ENCODE peak calls at places on chromosomes 12 and 14, in nine cellular contexts. A is A549, Q is psoas muscle, R is cardiac muscle cell, E is substantia nigra, C is upper lobe of right lung, M is mesenchymal stem cell, S is uterus, V is fibroblast of lung. Z is an unnamed sample.

GRCh38 chr14:104439625-104440024 is 139.9 kb upstream of the C14orf180 start:
- DNase-seq in A (no peak), Q (no peak), R (no peak), E (no peak), C (no peak), M (no peak), S (no peak), V (no peak), Z (no peak)

GRCh38 chr12:12265571-12266388 is 1.1 kb downstream of the LRP6 start:
- DNase-seq in A (peak), Q (no peak), R (peak), E (no peak), C (no peak), M (peak), S (no peak), V (peak), Z (no peak)

GRCh38 chr12:92550661-92551060 is 152.1 kb upstream of the PLEKHG7 start:
- DNase-seq in A (no peak), Q (no peak), R (no peak), E (no peak), C (no peak), M (no peak), S (no peak), V (no peak), Z (no peak)

GRCh38 chr12:40970320-40970907 is 217.7 kb upstream of the PDZRN4 start:
- DNase-seq in A (peak), Q (no peak), R (no peak), E (no peak), C (no peak), M (no peak), S (no peak), V (no peak), Z (no peak)

GRCh38 chr14:58460772-58461171 is 33.3 kb downstream of the KIAA0586 start:
- DNase-seq in A (no peak), Q (no peak), R (no peak), E (no peak), C (no peak), M (no peak), S (no peak), V (no peak), Z (no peak)

GRCh38 chr12:4046150-4046845 is 173.1 kb upstream of the PARP11 start:
- DNase-seq in A (no peak), Q (no peak), R (no peak), E (no peak), C (no peak), M (no peak), S (no peak), V (no peak), Z (no peak)

GRCh38 chr14:52112336-52113018 is 43.6 kb upstream of the NID2 start:
- DNase-seq in A (peak), Q (no peak), R (no peak), E (no peak), C (no peak), M (peak), S (no peak), V (peak), Z (no peak)

GRCh38 chr12:27347779-27348178 is 15.1 kb downstream of the BMAL2 start:
- DNase-seq in A (no peak), Q (no peak), R (no peak), E (no peak), C (no peak), M (no peak), S (no peak), V (no peak), Z (no peak)

GRCh38 chr14:61103541-61104339 is 122.7 kb downstream of the SLC38A6 start:
- DNase-seq in A (peak), Q (peak), R (no peak), E (no peak), C (no peak), M (peak), S (peak), V (peak), Z (peak)

GRCh38 chr14:89139404-89140247 is 277.4 kb downstream of the FOXN3 start:
- DNase-seq in A (no peak), Q (no peak), R (no peak), E (no peak), C (no peak), M (no peak), S (no peak), V (peak), Z (no peak)

GRCh38 chr14:90780519-90780918 is 35.7 kb downstream of the TTC7B start:
- DNase-seq in A (no peak), Q (no peak), R (no peak), E (no peak), C (peak), M (no peak), S (no peak), V (no peak), Z (no peak)

GRCh38 chr12:107662431-107662830 is 23.2 kb upstream of the PWP1 start:
- DNase-seq in A (no peak), Q (no peak), R (no peak), E (no peak), C (no peak), M (no peak), S (no peak), V (no peak), Z (no peak)

GRCh38 chr12:113683566-113683965 is 211.9 kb upstream of the LHX5 start:
- DNase-seq in A (no peak), Q (no peak), R (no peak), E (no peak), C (no peak), M (no peak), S (no peak), V (no peak), Z (no peak)

GRCh38 chr12:128817115-128818015 is 6.4 kb downstream of the SLC15A4 start:
- DNase-seq in A (no peak), Q (peak), R (no peak), E (peak), C (no peak), M (peak), S (peak), V (peak), Z (peak)

GRCh38 chr12:60630796-60631195 is 1035.0 kb downstream of the SLC16A7 start:
- DNase-seq in A (no peak), Q (no peak), R (no peak), E (no peak), C (no peak), M (no peak), S (no peak), V (no peak), Z (no peak)

GRCh38 chr12:23767834-23768233 is 181.6 kb downstream of the SOX5 start:
- DNase-seq in A (no peak), Q (no peak), R (no peak), E (no peak), C (no peak), M (no peak), S (no peak), V (peak), Z (no peak)

GRCh38 chr14:22781606-22782000 is 15.1 kb downstream of the OXA1L start:
- DNase-seq in A (no peak), Q (no peak), R (no peak), E (no peak), C (no peak), M (peak), S (no peak), V (peak), Z (no peak)

GRCh38 chr14:58794993-58795762 is 157.4 kb downstream of the DACT1 start:
- DNase-seq in A (no peak), Q (no peak), R (no peak), E (no peak), C (no peak), M (no peak), S (no peak), V (no peak), Z (no peak)

GRCh38 chr14:75542585-75543091 is 20.4 kb downstream of the BATF start:
- DNase-seq in A (no peak), Q (peak), R (peak), E (peak), C (peak), M (peak), S (peak), V (peak), Z (peak)

GRCh38 chr12:106894774-106895173 is 60.9 kb upstream of the TMEM263 start:
- DNase-seq in A (no peak), Q (no peak), R (no peak), E (no peak), C (no peak), M (no peak), S (no peak), V (no peak), Z (no peak)

GRCh38 chr14:101889898-101890297 is 74.5 kb upstream of the DYNC1H1 start:
- DNase-seq in A (peak), Q (no peak), R (no peak), E (no peak), C (no peak), M (peak), S (no peak), V (no peak), Z (no peak)

GRCh38 chr14:35854696-35855270 is 28.6 kb downstream of the BRMS1L start:
- DNase-seq in A (no peak), Q (no peak), R (no peak), E (no peak), C (no peak), M (no peak), S (no peak), V (no peak), Z (no peak)

GRCh38 chr12:26833692-26834168 is 736 bp upstream of the ITPR2 start:
- DNase-seq in A (peak), Q (peak), R (peak), E (peak), C (peak), M (peak), S (peak), V (peak), Z (no peak)

GRCh38 chr14:94775082-94775874 is 5.4 kb upstream of the GSC start:
- DNase-seq in A (no peak), Q (no peak), R (no peak), E (no peak), C (no peak), M (no peak), S (no peak), V (no peak), Z (no peak)

GRCh38 chr12:2172040-2172439 is 119.3 kb downstream of the CACNA1C start:
- DNase-seq in A (no peak), Q (no peak), R (peak), E (no peak), C (no peak), M (no peak), S (no peak), V (no peak), Z (no peak)
- H3K27ac ChIP-seq in A (no peak), Q (no peak), R (peak), E (no peak), C (no peak), M (no peak), S (no peak), V (no peak), Z (no peak)

GRCh38 chr12:50214018-50214417 is 46.8 kb upstream of the CERS5 start:
- DNase-seq in A (no peak), Q (no peak), R (no peak), E (no peak), C (no peak), M (no peak), S (no peak), V (no peak), Z (no peak)
- H3K27ac ChIP-seq in A (no peak), Q (no peak), R (no peak), E (no peak), C (no peak), M (no peak), S (no peak), V (no peak), Z (no peak)

DNA sequence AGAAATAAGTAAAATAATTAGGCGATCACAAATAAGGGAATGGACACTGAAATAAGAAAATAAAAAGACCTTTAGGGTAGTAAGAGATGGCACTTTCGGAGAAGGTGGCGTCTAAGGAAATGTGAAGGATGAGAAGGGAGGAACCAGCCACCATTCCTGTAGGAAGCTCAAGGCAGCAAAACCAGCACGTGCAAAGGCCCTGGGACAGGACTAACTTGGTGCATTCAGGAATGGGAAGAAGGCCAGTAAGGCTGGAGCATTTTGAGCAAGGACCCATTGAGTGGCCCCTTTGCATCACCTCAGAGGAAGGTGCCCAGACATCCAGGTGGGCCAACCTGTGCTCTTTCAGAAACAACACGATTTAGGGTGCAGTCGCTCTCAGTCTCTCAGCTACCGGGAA is 738 bp upstream of the VPS37B start:
- DNase-seq in A (no peak), Q (no peak), R (no peak), E (no peak), C (no peak), M (no peak), S (peak), V (no peak), Z (no peak)
- H3K27ac ChIP-seq in A (no peak), Q (no peak), R (no peak), E (peak), C (peak), M (no peak), S (no peak), V (peak), Z (peak)

GRCh38 chr12:32301216-32301615 is 98.1 kb upstream of the FGD4 start:
- DNase-seq in A (no peak), Q (no peak), R (no peak), E (no peak), C (no peak), M (peak), S (no peak), V (no peak), Z (no peak)
- H3K27ac ChIP-seq in A (peak), Q (no peak), R (no peak), E (no peak), C (no peak), M (no peak), S (no peak), V (no peak), Z (no peak)

GRCh38 chr14:85574849-85575616 is 45.1 kb downstream of the FLRT2 start:
- DNase-seq in A (no peak), Q (no peak), R (no peak), E (no peak), C (no peak), M (no peak), S (no peak), V (no peak), Z (no peak)
- H3K27ac ChIP-seq in A (peak), Q (peak), R (peak), E (no peak), C (no peak), M (no peak), S (no peak), V (no peak), Z (no peak)

DNA sequence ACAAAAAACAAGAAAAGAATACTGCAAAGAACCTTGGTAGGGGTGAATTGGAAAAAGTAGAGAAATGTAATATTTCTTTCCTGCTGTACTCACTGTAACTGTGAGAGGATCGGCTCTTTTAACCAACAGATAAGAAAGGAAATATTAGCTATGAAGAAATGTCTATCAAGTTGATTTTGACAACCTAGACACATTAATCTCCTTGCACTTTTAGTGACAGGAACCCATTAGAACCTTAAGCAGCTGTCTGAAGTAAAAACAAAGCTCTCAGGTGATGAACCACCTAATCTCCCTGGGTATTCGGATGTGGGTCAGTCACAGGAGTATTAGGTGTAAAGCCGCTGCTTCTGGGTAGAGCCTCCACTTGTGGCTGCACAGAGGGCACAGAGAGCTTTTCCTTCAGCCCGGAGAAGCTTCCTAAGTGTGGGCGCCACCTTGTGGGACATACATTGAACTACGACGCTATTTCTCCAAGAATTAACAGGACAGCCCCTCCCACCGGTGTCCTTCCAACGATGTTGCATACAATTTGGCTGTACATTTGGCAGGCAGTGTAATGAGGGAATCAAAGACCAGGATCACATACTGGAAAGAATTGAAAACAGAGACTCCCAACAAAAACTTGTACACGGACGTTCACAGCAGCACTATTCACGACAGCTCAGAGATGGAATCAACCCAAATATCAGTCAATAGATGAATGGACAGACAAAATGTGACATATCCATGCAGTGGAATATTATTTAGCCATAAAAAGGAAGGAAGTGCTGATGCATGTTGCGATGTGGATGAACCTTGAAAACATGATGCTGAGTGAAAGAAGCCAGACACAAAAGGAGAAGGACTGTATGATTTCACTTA is 28.9 kb upstream of the MAPKAPK5 start:
- DNase-seq in A (peak), Q (peak), R (peak), E (peak), C (peak), M (peak), S (peak), V (peak), Z (peak)
- H3K27ac ChIP-seq in A (no peak), Q (peak), R (peak), E (no peak), C (no peak), M (no peak), S (no peak), V (no peak), Z (no peak)